ENCODE peak calls at places on chromosomes 5 and 9, in seven cellular contexts. S, Q, N, G, I, E and U are unnamed samples.

GRCh38 chr5:10789021-10789420 is 28.0 kb upstream of the DAP start:
- DNase-seq in S (peak), Q (no peak), N (peak), G (peak), I (no peak), E (peak), U (peak)

GRCh38 chr9:37293664-37294524 is 128.6 kb upstream of the GRHPR start:
- DNase-seq in S (no peak), Q (no peak), N (no peak), G (no peak), I (no peak), E (no peak), U (no peak)

GRCh38 chr5:68459093-68459492 is 243.5 kb downstream of the PIK3R1 start:
- DNase-seq in S (no peak), Q (no peak), N (no peak), G (no peak), I (no peak), E (no peak), U (no peak)

GRCh38 chr5:72065751-72066255 is 41.5 kb upstream of the MAP1B start:
- DNase-seq in S (no peak), Q (peak), N (peak), G (peak), I (no peak), E (no peak), U (no peak)

GRCh38 chr5:68533571-68534051 is 318.1 kb downstream of the PIK3R1 start:
- DNase-seq in S (no peak), Q (no peak), N (no peak), G (no peak), I (no peak), E (no peak), U (no peak)

GRCh38 chr5:38888023-38888422 is 42.2 kb downstream of the OSMR start:
- DNase-seq in S (no peak), Q (no peak), N (no peak), G (no peak), I (no peak), E (no peak), U (no peak)

GRCh38 chr5:28543699-28544098 is 1505.3 kb upstream of the CDH9 start:
- DNase-seq in S (no peak), Q (no peak), N (no peak), G (no peak), I (no peak), E (no peak), U (no peak)

GRCh38 chr9:133715295-133715865 is 22.8 kb downstream of the SARDH start:
- DNase-seq in S (peak), Q (no peak), N (no peak), G (peak), I (no peak), E (peak), U (peak)

GRCh38 chr9:98912450-98912849 is 31.3 kb upstream of the COL15A1 start:
- DNase-seq in S (no peak), Q (no peak), N (no peak), G (no peak), I (no peak), E (no peak), U (no peak)

GRCh38 chr9:6049798-6050197 is 34.4 kb upstream of the RANBP6 start:
- DNase-seq in S (no peak), Q (no peak), N (no peak), G (peak), I (no peak), E (no peak), U (no peak)

GRCh38 chr9:35705372-35705771 is 15.6 kb upstream of the TPM2 start:
- DNase-seq in S (no peak), Q (no peak), N (no peak), G (no peak), I (no peak), E (no peak), U (peak)

GRCh38 chr9:134187821-134188420 is 23.6 kb upstream of the RNU6ATAC start:
- DNase-seq in S (peak), Q (no peak), N (no peak), G (no peak), I (no peak), E (peak), U (no peak)